ENCODE peak calls at places on chromosome 3, in four cellular contexts. Z, O, D and Y are unnamed samples.

GRCh38 chr3:56704706-56705105 is 21.6 kb upstream of the TASOR start:
- DNase-seq in O (no peak), D (no peak), Z (no peak), Y (no peak)

GRCh38 chr3:24201301-24201700 is 256.2 kb downstream of the NR1D2 start:
- DNase-seq in O (no peak), Z (no peak), D (no peak), Y (no peak)

GRCh38 chr3:115834068-115834467 is 210.8 kb downstream of the GAP43 start:
- DNase-seq in O (no peak), D (no peak), Z (no peak), Y (no peak)

GRCh38 chr3:65819896-65820295 is 218.8 kb downstream of the MAGI1 start:
- DNase-seq in Z (no peak), O (no peak), D (no peak), Y (no peak)

GRCh38 chr3:164221297-164221696 is 857.0 kb downstream of the SI start:
- DNase-seq in D (no peak), Z (no peak), O (no peak), Y (no peak)

GRCh38 chr3:155497930-155498647 is 204.6 kb upstream of the STRIT1 start:
- DNase-seq in D (no peak), Z (no peak), O (no peak), Y (no peak)

GRCh38 chr3:2166552-2166951 is 67.9 kb downstream of the CNTN4 start:
- DNase-seq in Z (peak; percentile 10), D (no peak), O (no peak), Y (no peak)

GRCh38 chr3:10248184-10248983 is at the start of gene TATDN2:
- DNase-seq in O (peak; percentile 86), Z (peak; percentile 96), D (peak; percentile 94), Y (peak; percentile 92)

GRCh38 chr3:161137260-161137659 is 32.1 kb upstream of the B3GALNT1 start:
- DNase-seq in O (no peak), Z (no peak), D (no peak), Y (no peak)

GRCh38 chr3:193772389-193772788 is 179.4 kb downstream of the OPA1 start:
- DNase-seq in D (peak; percentile 11), Z (no peak), O (no peak), Y (no peak)

GRCh38 chr3:131756405-131756804 is 253.6 kb upstream of the MRPL3 start:
- DNase-seq in O (no peak), Z (no peak), D (no peak), Y (no peak)

GRCh38 chr3:126671521-126671920 is 16.6 kb upstream of the TXNRD3 start:
- DNase-seq in O (no peak), Z (no peak), D (no peak), Y (no peak)

GRCh38 chr3:120622870-120623718 is 27.0 kb downstream of the NDUFB4 start:
- DNase-seq in Z (no peak), D (no peak), O (no peak), Y (no peak)

GRCh38 chr3:121677141-121677540 is 16.4 kb upstream of the HCLS1 start:
- DNase-seq in Z (no peak), D (no peak), O (no peak), Y (no peak)

GRCh38 chr3:70053293-70053692 is 53.8 kb downstream of the SAMMSON start:
- DNase-seq in Z (no peak), D (no peak), O (no peak), Y (no peak)

GRCh38 chr3:195241592-195242355 is 29.2 kb downstream of the XXYLT1 start:
- DNase-seq in O (no peak), Z (no peak), D (no peak), Y (no peak)

GRCh38 chr3:46138571-46138970 is 69.5 kb downstream of the CCR1 start:
- DNase-seq in O (no peak), Z (no peak), D (no peak), Y (no peak)

GRCh38 chr3:84567796-84568195 is 391.0 kb upstream of the CADM2 start:
- DNase-seq in Z (no peak), O (no peak), D (no peak), Y (no peak)

GRCh38 chr3:62696011-62696410 is 179.2 kb downstream of the CADPS start:
- DNase-seq in D (no peak), O (no peak), Z (no peak), Y (no peak)

GRCh38 chr3:190051643-190052042 is 69.1 kb downstream of the P3H2 start:
- DNase-seq in Z (no peak), O (no peak), D (no peak), Y (no peak)

GRCh38 chr3:5479229-5479799 is 291.8 kb downstream of the EDEM1 start:
- DNase-seq in D (no peak), O (no peak), Z (peak; percentile 35), Y (no peak)

GRCh38 chr3:101530213-101531047 is 17.4 kb upstream of the SENP7 start:
- DNase-seq in O (no peak), D (no peak), Z (peak; percentile 11), Y (peak; percentile 23)

GRCh38 chr3:148839805-148840204 is 12.2 kb downstream of the CPB1 start:
- DNase-seq in O (no peak), Z (no peak), D (no peak), Y (no peak)

GRCh38 chr3:96760956-96761355 is 53.4 kb upstream of the EPHA6 start:
- DNase-seq in D (no peak), Z (no peak), O (no peak), Y (no peak)

GRCh38 chr3:36212291-36212690 is 168.0 kb upstream of the STAC start:
- DNase-seq in D (no peak), O (no peak), Z (peak; percentile 6), Y (no peak)

GRCh38 chr3:16179771-16180736 is 5.6 kb downstream of the GALNT15 start:
- DNase-seq in D (no peak), O (no peak), Z (no peak), Y (no peak)

GRCh38 chr3:112017081-112017480 is 17.5 kb upstream of the TMPRSS7 start:
- DNase-seq in D (no peak), Z (no peak), O (no peak), Y (no peak)

GRCh38 chr3:72535789-72536188 is 312.5 kb downstream of the SHQ1 start:
- DNase-seq in D (peak; percentile 12), Z (no peak), O (no peak), Y (no peak)

GRCh38 chr3:118564800-118565199 is 469.8 kb downstream of the IGSF11 start:
- DNase-seq in Z (no peak), O (no peak), D (no peak), Y (no peak)

GRCh38 chr3:184816654-184817053 is 4.7 kb downstream of the VPS8 start:
- DNase-seq in Z (no peak), O (no peak), D (no peak), Y (no peak)

GRCh38 chr3:160003520-160004128 is 15.0 kb downstream of the IL12A start:
- DNase-seq in Z (peak; percentile 64), D (peak; percentile 65), O (peak; percentile 29), Y (no peak)